ENCODE peak calls at places on chromosomes 11 and 22, in nine cellular contexts. Q is PC-3, T is A549, M is psoas muscle, I is PC-9, U is BE2C, S is upper lobe of right lung, V is left ventricle myocardium inferior, R is mesendoderm. P is an unnamed sample. For H3K4me1, the result is how much of the 10 kb centered on the place peaks cover.

GRCh38 chr11:84899740-84900139 is 727.4 kb downstream of the DLG2 start:
- DNase-seq in Q (peak), T (peak), M (no peak), I (no peak), U (no peak), S (no peak), V (no peak), R (peak), P (no peak)

GRCh38 chr11:31819533-31820437 is 8.7 kb upstream of the PAX6 start:
- DNase-seq in Q (no peak), T (no peak), M (no peak), I (no peak), U (no peak), S (no peak), V (no peak), R (peak), P (no peak)

GRCh38 chr11:61158691-61159381 is 2.4 kb downstream of the VPS37C start:
- DNase-seq in Q (peak), T (no peak), M (no peak), I (peak), U (no peak), S (no peak), V (no peak), R (peak), P (no peak)

GRCh38 chr11:70556884-70557741 is 158.8 kb downstream of the CTTN start:
- DNase-seq in Q (peak), T (peak), M (no peak), I (peak), U (no peak), S (no peak), V (no peak), R (peak), P (no peak)

GRCh38 chr22:29820941-29821789 is 16.9 kb downstream of the ASCC2 start:
- DNase-seq in Q (peak), T (peak), M (peak), I (peak), U (peak), S (peak), V (peak), R (no peak), P (peak)

GRCh38 chr11:32852142-32852541 is 22.4 kb downstream of the PRRG4 start:
- DNase-seq in Q (peak), T (peak), M (no peak), I (no peak), U (no peak), S (no peak), V (no peak), R (peak), P (no peak)

GRCh38 chr11:110198031-110198729 is 98.2 kb downstream of the RDX start:
- DNase-seq in Q (peak), T (no peak), M (no peak), I (no peak), U (no peak), S (no peak), V (no peak), R (no peak), P (no peak)

GRCh38 chr22:21824439-21824912 is 43.0 kb downstream of the MAPK1 start:
- DNase-seq in Q (no peak), T (no peak), M (no peak), I (no peak), U (no peak), S (no peak), V (no peak), R (no peak), P (no peak)

GRCh38 chr11:121366970-121367369 is 74.4 kb downstream of the SC5D start:
- DNase-seq in Q (no peak), T (no peak), M (no peak), I (no peak), U (no peak), S (no peak), V (no peak), R (no peak), P (no peak)

GRCh38 chr11:28476053-28476452 is 367.9 kb downstream of the METTL15 start:
- DNase-seq in Q (no peak), T (no peak), M (no peak), I (no peak), U (no peak), S (no peak), V (no peak), R (no peak), P (no peak)

GRCh38 chr11:89660234-89660633 is 49.9 kb upstream of the TRIM77 start:
- DNase-seq in Q (no peak), T (no peak), M (no peak), I (no peak), U (no peak), S (no peak), V (no peak), R (peak), P (no peak)

GRCh38 chr11:21405403-21405802 is 736.0 kb downstream of the NELL1 start:
- DNase-seq in Q (no peak), T (no peak), M (no peak), I (no peak), U (no peak), S (no peak), V (no peak), R (no peak), P (no peak)

GRCh38 chr11:14254533-14255530 is 104.2 kb downstream of the RRAS2 start:
- DNase-seq in Q (peak), T (no peak), M (no peak), I (peak), U (no peak), S (no peak), V (no peak), R (no peak), P (no peak)

GRCh38 chr11:122319842-122320555 is 204.0 kb upstream of the BLID start:
- DNase-seq in Q (no peak), T (no peak), M (no peak), I (no peak), U (no peak), S (no peak), V (no peak), R (no peak), P (no peak)

GRCh38 chr11:1737080-1737757 is 13.2 kb downstream of the IFITM10 start:
- DNase-seq in Q (no peak), T (no peak), M (no peak), I (no peak), U (no peak), S (no peak), V (no peak), R (no peak), P (no peak)

GRCh38 chr22:16965083-16965482 is 42.9 kb downstream of the GAB4 start:
- DNase-seq in Q (no peak), T (no peak), M (no peak), I (no peak), U (no peak), S (no peak), V (no peak), R (no peak), P (no peak)

GRCh38 chr22:24376606-24377005 is 50.8 kb upstream of the ADORA2A start:
- DNase-seq in Q (no peak), T (no peak), M (no peak), I (no peak), U (no peak), S (no peak), V (no peak), R (no peak), P (no peak)

GRCh38 chr11:66996609-66997273 is 21.6 kb downstream of the C11orf86 start:
- DNase-seq in Q (no peak), T (peak), M (no peak), I (peak), U (no peak), S (no peak), V (peak), R (peak), P (no peak)

GRCh38 chr11:115653926-115654325 is 149.7 kb upstream of the CADM1 start:
- DNase-seq in Q (peak), T (no peak), M (no peak), I (no peak), U (no peak), S (no peak), V (no peak), R (no peak), P (no peak)

GRCh38 chr11:64760759-64761417 is 1.1 kb upstream of the PYGM start:
- DNase-seq in Q (no peak), T (no peak), M (peak), I (no peak), U (no peak), S (peak), V (no peak), R (no peak), P (no peak)

GRCh38 chr11:74611369-74611861 is 19.0 kb downstream of the POLD3 start:
- DNase-seq in Q (peak), T (peak), M (no peak), I (peak), U (no peak), S (no peak), V (no peak), R (peak), P (no peak)

GRCh38 chr22:19620742-19621371 is 93.4 kb upstream of the SEPTIN5 start:
- DNase-seq in Q (no peak), T (no peak), M (no peak), I (no peak), U (no peak), S (peak), V (no peak), R (no peak), P (no peak)

GRCh38 chr22:19619144-19620009 is 94.9 kb upstream of the SEPTIN5 start:
- DNase-seq in Q (no peak), T (no peak), M (no peak), I (no peak), U (no peak), S (no peak), V (no peak), R (no peak), P (no peak)

GRCh38 chr22:19625331-19626041 is 88.8 kb upstream of the SEPTIN5 start:
- DNase-seq in Q (no peak), T (no peak), M (no peak), I (no peak), U (no peak), S (peak), V (no peak), R (no peak), P (no peak)

GRCh38 chr22:19621372-19622060 is 92.8 kb upstream of the SEPTIN5 start:
- DNase-seq in Q (no peak), T (no peak), M (no peak), I (no peak), U (no peak), S (no peak), V (no peak), R (peak), P (no peak)

DNA sequence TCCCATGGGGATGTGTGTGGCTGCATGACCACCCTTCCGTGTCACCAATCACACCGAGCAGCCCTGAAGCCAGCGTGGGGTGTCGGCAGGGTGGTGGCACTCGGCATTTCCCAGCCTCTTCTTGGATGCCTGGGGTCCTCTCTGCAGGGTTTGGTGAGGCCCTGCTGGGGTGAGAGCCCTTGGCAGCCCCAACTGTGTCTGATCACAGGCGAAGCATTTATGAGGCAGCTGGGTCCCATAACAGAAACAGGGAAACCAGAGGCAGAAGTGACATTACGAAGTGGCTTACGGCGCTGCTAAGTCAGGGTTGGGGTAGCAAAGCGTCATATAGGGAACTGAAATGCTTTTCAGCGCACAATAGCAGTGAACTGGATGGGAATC is 92.3 kb upstream of the SEPTIN5 start:
- DNase-seq in Q (no peak), T (no peak), M (no peak), I (no peak), U (no peak), S (no peak), V (no peak), R (no peak), P (no peak)
- H3K4me1 ChIP-seq in Q (under half), T (under half), M (under half), I (under half), U (under half), S (under half), V (under half), R (under half), P (under half)

DNA sequence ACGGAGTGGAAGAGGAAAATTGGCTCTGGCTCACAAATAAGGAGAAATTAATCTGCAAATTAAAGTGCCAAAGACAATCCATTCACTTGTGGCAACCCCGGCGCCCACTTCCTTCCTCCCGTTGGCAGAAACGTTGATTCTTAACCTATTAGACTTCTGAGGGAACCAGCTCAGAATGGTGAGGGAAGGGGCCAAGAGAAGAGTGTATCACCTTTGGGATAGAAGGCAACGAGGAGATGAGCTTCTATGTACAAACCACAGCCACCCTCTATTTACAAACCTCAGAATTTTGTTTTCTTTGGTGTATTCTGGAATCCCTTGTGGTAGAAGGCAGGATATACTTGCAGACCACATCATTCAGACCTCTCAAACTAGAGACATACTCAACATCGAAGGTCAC is 1.1 kb downstream of the MB start:
- DNase-seq in Q (no peak), T (no peak), M (no peak), I (no peak), U (no peak), S (no peak), V (no peak), R (no peak), P (no peak)
- H3K4me3 ChIP-seq in Q (no peak), T (no peak), M (peak), I (no peak), U (no peak), S (no peak), V (peak), R (no peak), P (no peak)

GRCh38 chr22:35893698-35894097 is 134.9 kb downstream of the RBFOX2 start:
- DNase-seq in Q (no peak), T (no peak), M (no peak), I (peak), U (no peak), S (no peak), V (no peak), R (no peak), P (no peak)

GRCh38 chr22:35894937-35895708 is 133.5 kb downstream of the RBFOX2 start:
- DNase-seq in Q (peak), T (peak), M (no peak), I (peak), U (no peak), S (no peak), V (no peak), R (no peak), P (no peak)

GRCh38 chr22:35891442-35891841 is 137.2 kb downstream of the RBFOX2 start:
- DNase-seq in Q (no peak), T (no peak), M (no peak), I (peak), U (peak), S (no peak), V (no peak), R (no peak), P (no peak)

GRCh38 chr22:35894464-35894878 is 134.2 kb downstream of the RBFOX2 start:
- DNase-seq in Q (no peak), T (no peak), M (no peak), I (no peak), U (no peak), S (no peak), V (no peak), R (peak), P (no peak)

GRCh38 chr22:35892192-35892591 is 136.4 kb downstream of the RBFOX2 start:
- DNase-seq in Q (peak), T (no peak), M (no peak), I (peak), U (no peak), S (no peak), V (no peak), R (no peak), P (no peak)
- H3K4me1 ChIP-seq in Q (under half), T (under half), M (half or more), I (half or more), U (half or more), S (under half), V (half or more), R (under half), P (under half)

DNA sequence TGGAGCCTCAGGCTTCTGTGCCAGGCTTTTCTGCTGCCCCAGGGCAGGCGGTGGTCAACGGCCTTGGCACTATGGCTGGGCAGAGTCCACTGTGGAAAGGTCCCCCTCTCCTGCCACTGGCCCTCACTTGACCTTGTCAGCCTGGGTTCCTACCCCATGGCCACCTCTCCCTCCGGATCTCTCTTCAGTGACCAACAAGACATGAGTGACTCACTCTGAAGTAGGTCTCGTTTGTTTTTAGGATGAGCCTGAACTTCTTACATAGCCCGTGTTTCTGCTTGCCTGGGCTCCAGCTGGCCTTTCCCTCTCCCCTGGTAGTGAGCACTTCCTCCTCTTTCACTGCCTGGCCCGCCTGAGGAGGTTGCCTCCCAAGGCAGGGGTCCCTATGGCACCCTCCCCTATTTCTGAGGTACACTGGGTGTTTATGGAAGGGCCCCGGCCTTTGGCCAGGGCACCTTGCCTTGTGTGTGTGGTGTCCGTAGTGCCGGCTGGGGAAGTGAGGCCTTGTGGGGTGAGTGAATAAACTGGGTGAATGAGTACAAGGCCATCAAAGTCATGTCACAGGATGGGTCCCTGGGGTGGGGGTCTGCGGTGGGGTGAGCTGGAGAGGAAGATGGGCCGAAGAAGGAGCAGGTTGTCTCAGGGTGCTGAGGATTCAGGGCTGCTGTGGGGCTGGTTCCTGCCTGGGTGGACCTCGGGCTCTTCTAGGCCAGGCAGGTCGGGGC is 5.0 kb downstream of the SHANK3 start:
- DNase-seq in Q (no peak), T (no peak), M (no peak), I (no peak), U (no peak), S (no peak), V (no peak), R (no peak), P (no peak)
- H3K4me3 ChIP-seq in Q (no peak), T (no peak), M (peak), I (no peak), U (no peak), S (peak), V (peak), R (no peak), P (no peak)

DNA sequence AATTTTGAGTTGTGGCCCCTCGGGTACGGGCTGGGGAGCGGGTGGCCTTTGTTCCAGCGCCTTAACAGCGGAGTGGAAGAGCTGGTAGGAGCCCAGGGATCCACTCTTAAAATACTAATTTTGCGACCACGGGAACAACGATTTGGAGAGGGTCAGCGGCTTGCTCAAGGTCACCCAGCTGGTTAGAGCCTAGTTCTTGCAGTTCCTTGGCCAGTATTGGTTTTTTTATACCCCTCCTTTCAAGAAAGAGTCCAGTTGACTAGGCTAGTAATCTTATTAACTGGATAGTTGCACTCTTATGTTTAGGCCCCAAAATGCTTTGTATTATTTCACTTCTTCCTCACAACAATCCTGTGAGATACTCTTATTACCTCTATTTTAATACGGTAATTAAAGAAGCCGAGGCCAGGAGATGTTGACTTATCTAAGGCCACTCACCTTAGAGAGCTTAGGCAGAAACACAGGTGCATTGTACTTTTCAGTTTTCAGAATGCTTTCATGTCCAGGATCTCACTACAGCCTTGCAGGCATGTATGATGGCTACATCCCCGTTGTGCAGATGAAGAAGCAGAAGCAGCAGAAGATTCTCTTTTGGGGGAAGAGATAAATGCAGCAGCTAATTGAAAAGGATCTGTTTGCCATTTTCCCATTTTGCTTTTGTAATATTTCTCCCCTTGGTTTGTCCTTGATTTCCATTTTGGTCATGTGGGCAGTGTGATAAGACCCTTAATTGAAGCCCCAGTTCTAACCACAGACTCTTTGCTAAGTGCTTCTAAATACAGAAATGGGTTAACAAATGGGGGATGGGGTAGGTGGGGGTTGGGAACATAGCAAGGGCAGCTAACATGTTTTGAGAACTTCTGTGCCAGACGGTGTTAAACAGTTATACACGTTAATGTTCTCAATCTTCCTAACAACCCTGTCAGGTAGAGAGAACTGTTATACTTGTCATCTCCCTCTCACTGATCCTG is 1.4 kb downstream of the SREBF2 start:
- DNase-seq in Q (no peak), T (no peak), M (no peak), I (no peak), U (no peak), S (no peak), V (no peak), R (no peak), P (no peak)
- H3K4me1 ChIP-seq in Q (under half), T (under half), M (under half), I (under half), U (under half), S (under half), V (half or more), R (under half), P (under half)

DNA sequence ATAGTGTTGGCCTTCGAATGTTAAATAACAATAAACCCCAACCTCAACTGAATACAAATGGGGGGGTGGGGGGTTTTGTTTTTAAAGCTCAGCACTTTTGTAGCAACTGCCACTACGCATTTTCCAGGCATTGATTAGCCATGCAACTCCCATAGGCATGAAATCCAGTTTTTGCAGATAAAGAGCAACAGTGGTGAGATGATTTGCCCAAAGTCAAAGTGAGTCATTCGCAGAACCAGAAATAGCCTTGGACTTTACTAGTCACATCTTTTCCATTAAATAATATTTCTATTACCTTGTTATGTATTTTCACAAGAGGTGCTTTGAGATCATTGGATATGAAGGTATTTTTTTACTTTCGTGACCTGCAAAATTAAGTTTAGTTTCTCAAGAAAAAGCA is 1.7 kb upstream of the PHF21A start:
- DNase-seq in Q (peak), T (no peak), M (no peak), I (no peak), U (no peak), S (no peak), V (no peak), R (no peak), P (no peak)
- H3K4me3 ChIP-seq in Q (peak), T (peak), M (peak), I (peak), U (peak), S (peak), V (peak), R (no peak), P (no peak)

GRCh38 chr22:22951035-22951434 is 63.4 kb downstream of the IGLL5 start:
- DNase-seq in Q (no peak), T (no peak), M (no peak), I (no peak), U (no peak), S (no peak), V (no peak), R (no peak), P (no peak)
- H3K4me1 ChIP-seq in Q (under half), T (under half), M (under half), I (under half), U (under half), S (under half), V (under half), R (under half), P (under half)

GRCh38 chr11:69000831-69001245 is 12.2 kb downstream of the MRGPRF start:
- DNase-seq in Q (peak), T (peak), M (no peak), I (peak), U (no peak), S (no peak), V (no peak), R (no peak), P (peak)
- H3K4me3 ChIP-seq in Q (no peak), T (no peak), M (no peak), I (no peak), U (no peak), S (no peak), V (no peak), R (no peak), P (no peak)